ENCODE peak calls at places on chromosomes 11 and 22, in five cellular contexts. H is A549, W is K562, K is SK-N-SH, T is HepG2. Z is an unnamed sample.

GRCh38 chr11:17403977-17404759 is 15.7 kb upstream of the KCNJ11 start:
- DNase-seq in H (no peak), W (no peak), K (no peak), T (no peak), Z (no peak)

GRCh38 chr11:102476069-102476468 is 23.5 kb upstream of the TMEM123 start:
- DNase-seq in H (no peak), W (no peak), K (no peak), T (no peak), Z (no peak)

GRCh38 chr11:6402061-6402470 is 11.8 kb downstream of the SMPD1 start:
- DNase-seq in H (no peak), W (no peak), K (no peak), T (peak), Z (no peak)

GRCh38 chr11:120775986-120776682 is 247.8 kb upstream of the TBCEL start:
- DNase-seq in H (no peak), W (no peak), K (no peak), T (no peak), Z (no peak)

GRCh38 chr11:102473543-102473942 is 21.0 kb upstream of the TMEM123 start:
- DNase-seq in H (no peak), W (no peak), K (no peak), T (no peak), Z (no peak)

GRCh38 chr11:46120361-46120710 is 918 bp downstream of the PHF21A start:
- DNase-seq in H (peak), W (peak), K (no peak), T (no peak), Z (no peak)

GRCh38 chr11:119650251-119650650 is 78.7 kb downstream of the NECTIN1 start:
- DNase-seq in H (no peak), W (no peak), K (no peak), T (no peak), Z (no peak)

GRCh38 chr11:17602105-17603001 is 55.3 kb downstream of the OTOG start:
- DNase-seq in H (no peak), W (no peak), K (no peak), T (no peak), Z (no peak)

GRCh38 chr22:50498322-50498861 is 9.1 kb downstream of the LMF2 start:
- DNase-seq in H (peak), W (peak), K (peak), T (peak), Z (peak)

GRCh38 chr22:38638216-38638615 is 18.0 kb downstream of the FAM227A start:
- DNase-seq in H (no peak), W (no peak), K (no peak), T (no peak), Z (no peak)

GRCh38 chr11:131889760-131890620 is 519.6 kb downstream of the NTM start:
- DNase-seq in H (no peak), W (no peak), K (no peak), T (no peak), Z (no peak)

GRCh38 chr22:47197735-47198500 is 435.5 kb downstream of the TBC1D22A start:
- DNase-seq in H (no peak), W (no peak), K (peak), T (no peak), Z (no peak)

GRCh38 chr11:44443836-44444769 is 121.4 kb upstream of the CD82 start:
- DNase-seq in H (no peak), W (no peak), K (no peak), T (no peak), Z (no peak)

GRCh38 chr11:121024989-121025388 is 1.1 kb downstream of the TBCEL start:
- DNase-seq in H (peak), W (no peak), K (no peak), T (peak), Z (no peak)

GRCh38 chr11:121839821-121840220 is 276.2 kb downstream of the BLID start:
- DNase-seq in H (no peak), W (no peak), K (no peak), T (no peak), Z (no peak)

GRCh38 chr11:46265764-46266163 is 11.7 kb upstream of the CREB3L1 start:
- DNase-seq in H (no peak), W (no peak), K (no peak), T (no peak), Z (no peak)

GRCh38 chr11:131694526-131695424 is 324.4 kb downstream of the NTM start:
- DNase-seq in H (peak), W (peak), K (peak), T (peak), Z (peak)

GRCh38 chr22:30717331-30717921 is 22.8 kb downstream of the OSBP2 start:
- DNase-seq in H (peak), W (no peak), K (no peak), T (peak), Z (no peak)

GRCh38 chr22:44753189-44754042 is 1.0 kb downstream of the ARHGAP8 start:
- DNase-seq in H (no peak), W (no peak), K (no peak), T (no peak), Z (no peak)

GRCh38 chr11:16999116-16999515 is 15.1 kb downstream of the PLEKHA7 start:
- DNase-seq in H (no peak), W (no peak), K (no peak), T (no peak), Z (no peak)

GRCh38 chr11:116112031-116112935 is 608.1 kb upstream of the CADM1 start:
- DNase-seq in H (no peak), W (no peak), K (no peak), T (no peak), Z (no peak)

GRCh38 chr22:18156878-18157713 is 7.1 kb downstream of the USP18 start:
- DNase-seq in H (peak), W (peak), K (peak), T (peak), Z (peak)

GRCh38 chr11:78202733-78203167 is 14.0 kb downstream of the USP35 start:
- DNase-seq in H (no peak), W (no peak), K (no peak), T (peak), Z (no peak)

GRCh38 chr11:20688761-20689160 is 19.4 kb downstream of the NELL1 start:
- DNase-seq in H (no peak), W (no peak), K (no peak), T (no peak), Z (no peak)

GRCh38 chr22:20205964-20206708 is 55.3 kb upstream of the CCDC188 start:
- DNase-seq in H (peak), W (peak), K (no peak), T (peak), Z (no peak)

GRCh38 chr22:28759861-28760560 is 12.5 kb upstream of the CCDC117 start:
- DNase-seq in H (no peak), W (no peak), K (no peak), T (peak), Z (peak)

GRCh38 chr11:68006606-68007166 is 2.8 kb upstream of the UNC93B1 start:
- DNase-seq in H (no peak), W (no peak), K (no peak), T (no peak), Z (no peak)

GRCh38 chr11:57251491-57252104 is 14.5 kb upstream of the APLNR start:
- DNase-seq in H (no peak), W (peak), K (no peak), T (no peak), Z (no peak)

GRCh38 chr11:127627629-127628462 is 627.3 kb upstream of the KIRREL3 start:
- DNase-seq in H (no peak), W (no peak), K (no peak), T (no peak), Z (no peak)

GRCh38 chr11:7890417-7891179 is 40.5 kb downstream of the OR10A6 start:
- DNase-seq in H (no peak), W (no peak), K (no peak), T (no peak), Z (no peak)

GRCh38 chr11:108886608-108887007 is 221.7 kb downstream of the DDX10 start:
- DNase-seq in H (no peak), W (no peak), K (no peak), T (no peak), Z (no peak)

GRCh38 chr11:19242184-19242932 is 1.6 kb upstream of the E2F8 start:
- DNase-seq in H (no peak), W (no peak), K (no peak), T (no peak), Z (no peak)

DNA sequence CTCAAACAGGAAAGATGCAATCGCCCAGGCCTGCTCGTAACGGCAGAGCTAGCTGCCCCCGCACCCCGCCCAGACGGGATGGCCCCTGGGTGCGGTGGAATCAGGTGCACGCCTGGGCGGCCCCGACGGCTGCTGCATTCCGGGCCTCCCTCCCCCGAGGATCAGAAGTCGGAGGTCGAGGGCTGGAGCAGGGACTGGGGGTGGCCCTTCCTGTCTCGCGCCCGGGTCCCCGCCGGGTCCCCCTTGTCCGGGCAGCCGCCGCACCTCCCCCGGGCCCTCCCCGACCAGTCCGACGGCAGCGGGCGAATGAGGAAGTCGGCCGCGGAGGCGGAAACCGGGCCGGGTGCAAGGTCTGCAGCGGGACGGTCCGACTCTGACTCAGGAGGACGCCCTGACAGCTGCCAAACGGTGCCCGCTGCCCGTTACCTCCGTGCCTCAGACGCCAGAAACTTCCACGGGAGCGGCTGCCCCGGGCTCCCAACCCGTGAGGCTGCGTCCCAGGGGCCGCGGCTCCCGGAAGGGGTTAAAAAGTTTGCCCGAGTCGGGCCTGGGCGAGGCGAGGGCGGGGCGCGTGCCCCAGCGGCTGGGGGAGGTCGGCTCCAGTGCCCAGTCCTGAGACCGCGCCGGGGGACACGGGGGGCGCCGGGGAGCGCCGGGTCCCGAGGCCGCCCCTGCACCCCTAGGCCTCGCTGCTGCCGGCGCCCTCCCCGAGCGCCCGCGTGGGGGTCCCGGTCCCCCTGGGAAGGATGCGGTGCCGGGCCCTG is 685 bp downstream of the MYH9 start:
- DNase-seq in H (no peak), W (peak), K (peak), T (no peak), Z (no peak)
- TF ChIP-seq CHD2 in H (no peak), W (no peak), K (no peak), T (no peak), Z (no peak)

GRCh38 chr11:35622070-35622469 is 3.8 kb downstream of the FJX1 start:
- DNase-seq in H (no peak), W (no peak), K (no peak), T (peak), Z (no peak)
- TF ChIP-seq CHD2 in H (no peak), W (no peak), K (no peak), T (no peak), Z (no peak)

GRCh38 chr11:61507962-61508824 is at the start of gene LRRC10B:
- DNase-seq in H (no peak), W (peak), K (peak), T (no peak), Z (no peak)
- TF ChIP-seq CHD2 in H (no peak), W (no peak), K (no peak), T (no peak), Z (no peak)

DNA sequence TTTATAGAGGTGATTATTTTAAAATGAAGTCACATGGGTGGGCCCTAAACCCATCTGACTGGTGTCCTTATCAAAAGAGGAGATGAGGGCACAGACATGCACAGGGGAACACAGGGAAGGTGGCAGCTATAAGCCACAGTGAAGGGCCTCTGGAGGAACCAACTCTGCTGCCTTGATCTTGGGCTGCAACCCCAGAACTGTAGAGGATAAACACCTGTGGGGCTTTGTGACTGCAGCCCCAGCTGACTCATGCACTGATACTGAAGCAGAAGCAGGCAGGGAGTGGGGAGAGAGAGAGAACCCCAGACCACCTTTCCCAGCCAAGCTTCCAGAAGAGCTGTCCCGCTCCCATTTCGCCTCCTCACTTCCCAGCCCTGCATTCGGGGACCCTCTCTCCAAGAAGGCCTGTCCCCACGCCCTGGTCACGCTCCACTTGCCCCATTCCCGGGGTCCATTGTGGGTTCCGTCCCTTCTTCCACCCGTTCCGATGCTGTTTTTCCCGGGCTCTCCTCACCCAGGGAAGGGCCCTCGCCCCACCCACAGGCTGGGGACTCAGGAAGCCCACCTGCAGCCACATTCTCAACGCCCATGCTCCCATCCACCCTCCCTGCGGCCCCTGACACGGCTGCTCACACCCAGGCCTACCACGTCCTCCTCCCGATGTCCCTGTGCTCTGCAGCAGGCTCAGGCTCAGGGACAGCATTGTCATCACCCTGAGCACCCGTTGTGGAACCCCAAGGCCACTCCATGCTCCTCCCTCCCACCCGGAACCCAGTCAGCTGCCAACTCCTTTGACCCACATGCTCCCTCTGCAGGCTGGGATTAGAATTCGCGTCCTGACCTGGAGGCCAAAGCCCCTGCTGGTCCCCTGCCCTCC is 90.8 kb upstream of the SHANK2 start:
- DNase-seq in H (peak), W (peak), K (peak), T (peak), Z (peak)
- TF ChIP-seq CHD2 in H (no peak), W (no peak), K (no peak), T (no peak), Z (no peak)

DNA sequence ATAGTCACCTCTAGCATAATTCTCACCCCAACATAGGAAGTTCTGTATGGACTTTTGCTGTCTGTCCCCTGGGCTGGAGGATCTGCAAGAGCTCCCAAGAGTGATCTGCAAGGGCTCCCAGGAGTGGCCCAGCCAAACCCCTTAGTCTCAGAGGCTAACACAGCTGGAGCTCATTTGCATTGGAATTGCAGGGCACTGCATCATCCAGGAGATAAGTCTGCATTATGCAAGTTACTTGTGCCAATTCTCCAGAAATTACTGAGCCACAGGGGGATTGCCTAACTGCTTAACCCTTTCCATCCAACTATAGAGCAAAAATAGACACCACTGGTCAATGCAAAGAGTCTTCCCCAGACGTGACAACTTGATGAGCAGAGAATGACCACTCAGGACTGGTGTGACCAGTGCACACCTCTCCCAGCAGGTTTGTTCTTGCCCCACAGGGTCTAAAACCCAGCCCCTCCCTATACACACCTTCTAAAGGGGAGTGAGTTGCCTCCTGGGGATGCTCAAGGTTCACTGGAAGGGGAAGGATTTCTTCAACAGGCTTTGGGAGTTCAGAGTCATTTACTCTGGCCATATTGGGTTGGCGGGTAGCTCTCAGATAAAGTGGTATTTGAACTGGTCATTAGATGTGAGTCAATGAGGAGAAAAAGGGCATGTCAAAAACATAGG is 38.4 kb downstream of the POU2AF3 start:
- DNase-seq in H (no peak), W (no peak), K (no peak), T (peak), Z (no peak)
- TF ChIP-seq CHD2 in H (no peak), W (no peak), K (no peak), T (no peak), Z (no peak)

GRCh38 chr22:36010913-36011312 is 17.7 kb downstream of the RBFOX2 start:
- DNase-seq in H (no peak), W (no peak), K (peak), T (no peak), Z (no peak)
- TF ChIP-seq CHD2 in H (no peak), W (no peak), K (peak), T (no peak), Z (no peak)

DNA sequence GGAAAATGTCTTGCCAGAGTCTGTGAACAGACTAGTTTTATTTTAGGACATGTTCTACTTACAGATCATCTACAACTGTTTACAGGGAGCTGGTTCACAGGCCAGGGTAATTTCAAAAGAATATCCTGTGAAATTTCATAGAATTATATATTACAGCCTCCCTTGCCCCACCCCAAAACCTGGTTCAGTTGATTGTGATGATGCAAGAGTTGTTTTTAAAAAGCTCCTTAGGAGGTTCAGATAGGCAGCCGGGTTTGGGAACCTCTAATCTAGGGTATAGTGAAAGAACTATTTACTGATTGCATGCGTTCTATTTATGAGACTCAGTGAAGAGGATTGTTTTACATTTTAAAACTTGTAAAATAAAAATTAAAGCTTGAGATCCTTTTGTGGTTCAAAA is 12.8 kb downstream of the MED17 start:
- DNase-seq in H (no peak), W (no peak), K (no peak), T (no peak), Z (no peak)
- TF ChIP-seq CHD2 in H (no peak), W (no peak), K (no peak), T (no peak), Z (no peak)

Z was measured in H1.